ENCODE peak calls at places on chromosomes 6 and 20, in eight cellular contexts. H is fibroblast of lung; D is activated CD4-positive, alpha-beta T cell treated with anti-CD3 and anti-CD28 coated beads, Interleukin-2, amount 10 ng/mL, durations not matched to agents 7 days and 5 days; J is putamen; X is activated CD8-positive, alpha-beta memory T cell treated with anti-CD3 and anti-CD28 coated beads, Interleukin-2, amount 50 U/mL, for 4 hours; B is activated naive CD8-positive, alpha-beta T cell treated with anti-CD3 and anti-CD28 coated beads, Interleukin-2, amount 50 U/mL, for 24 hours; G is endodermal cell; N is RCC 7860. L is an unnamed sample.

GRCh38 chr20:46614503-46614902 is 36.8 kb downstream of the SLC13A3 start:
- DNase-seq in H (no peak), D (no peak), J (no peak), X (no peak), B (no peak), G (no peak), N (no peak), L (no peak)

GRCh38 chr20:51525241-51526104 is 17.0 kb downstream of the NFATC2 start:
- DNase-seq in H (no peak), D (peak), J (peak), X (peak), B (peak), G (no peak), N (no peak), L (no peak)

GRCh38 chr6:41713161-41713649 is 22.2 kb downstream of the TFEB start:
- DNase-seq in H (peak), D (no peak), J (peak), X (no peak), B (no peak), G (no peak), N (peak), L (no peak)

GRCh38 chr6:13708679-13709261 is 2.9 kb downstream of the RANBP9 start:
- DNase-seq in H (peak), D (no peak), J (no peak), X (no peak), B (no peak), G (no peak), N (no peak), L (no peak)

GRCh38 chr6:170460606-170461005 is 92.5 kb downstream of the PSMB1 start:
- DNase-seq in H (no peak), D (no peak), J (no peak), X (no peak), B (no peak), G (no peak), N (no peak), L (no peak)

GRCh38 chr6:90217621-90218496 is 78.8 kb downstream of the BACH2 start:
- DNase-seq in H (no peak), D (peak), J (no peak), X (peak), B (no peak), G (peak), N (peak), L (no peak)

GRCh38 chr20:40882173-40882572 is 146.4 kb upstream of the TOP1 start:
- DNase-seq in H (no peak), D (peak), J (no peak), X (no peak), B (no peak), G (no peak), N (no peak), L (no peak)

GRCh38 chr6:13457577-13457976 is 29.8 kb downstream of the GFOD1 start:
- DNase-seq in H (peak), D (no peak), J (no peak), X (no peak), B (no peak), G (peak), N (no peak), L (no peak)

GRCh38 chr6:39335780-39336541 is 13.5 kb upstream of the KCNK16 start:
- DNase-seq in H (peak), D (no peak), J (no peak), X (no peak), B (no peak), G (no peak), N (no peak), L (no peak)

GRCh38 chr20:48189177-48189576 is 403.9 kb upstream of the SULF2 start:
- DNase-seq in H (peak), D (no peak), J (no peak), X (no peak), B (no peak), G (peak), N (no peak), L (no peak)

GRCh38 chr6:44074383-44075136 is 52.7 kb downstream of the MRPL14 start:
- DNase-seq in H (peak), D (peak), J (peak), X (peak), B (peak), G (peak), N (peak), L (peak)

GRCh38 chr20:44382641-44383040 is 27.1 kb downstream of the HNF4A start:
- DNase-seq in H (no peak), D (no peak), J (no peak), X (no peak), B (no peak), G (no peak), N (peak), L (no peak)

GRCh38 chr20:57878803-57879424 is 169.1 kb upstream of the PMEPA1 start:
- DNase-seq in H (no peak), D (no peak), J (no peak), X (no peak), B (no peak), G (no peak), N (no peak), L (no peak)

GRCh38 chr6:44179072-44179536 is 20.5 kb downstream of the CAPN11 start:
- DNase-seq in H (no peak), D (no peak), J (no peak), X (no peak), B (no peak), G (no peak), N (peak), L (no peak)

GRCh38 chr20:41394931-41395668 is 28.5 kb upstream of the EMILIN3 start:
- DNase-seq in H (no peak), D (no peak), J (no peak), X (no peak), B (no peak), G (no peak), N (no peak), L (no peak)

GRCh38 chr6:30317913-30318589 is 8.7 kb upstream of the TRIM39 start:
- DNase-seq in H (no peak), D (no peak), J (no peak), X (no peak), B (no peak), G (no peak), N (no peak), L (no peak)

GRCh38 chr6:11094411-11094851 is 797 bp downstream of the SMIM13 start:
- DNase-seq in H (peak), D (peak), J (peak), X (peak), B (peak), G (peak), N (peak), L (peak)

GRCh38 chr20:37968726-37969401 is 64.4 kb downstream of the TTI1 start:
- DNase-seq in H (no peak), D (no peak), J (no peak), X (no peak), B (no peak), G (peak), N (no peak), L (no peak)

GRCh38 chr6:106098383-106099234 is 12.5 kb downstream of the PRDM1 start:
- DNase-seq in H (peak), D (peak), J (no peak), X (peak), B (peak), G (no peak), N (no peak), L (peak)

L was measured in activated T-helper 1 cell treated with anti-CD3 and anti-CD28 coated beads, Interleukin-2, amount 50 U/mL, for 16 hours.